ENCODE peak calls at places on chromosomes 13 and 19, in four cellular contexts. J is IMR-90, L is H9, X is mesendoderm. F is an unnamed sample.

GRCh38 chr19:49590971-49591730 is at the start of gene PRR12:
- DNase-seq in L (peak), X (peak), J (peak), F (no peak)

GRCh38 chr13:104837756-104838155 is 1697.7 kb downstream of the EFNB2 start:
- DNase-seq in X (no peak), L (no peak), J (no peak), F (no peak)

GRCh38 chr13:92530364-92530763 is 696.2 kb upstream of the GPC6 start:
- DNase-seq in X (no peak), L (no peak), J (peak), F (no peak)

GRCh38 chr13:72782717-72783116 is 784 bp downstream of the PIBF1 start:
- DNase-seq in J (peak), X (peak), L (no peak), F (no peak)

GRCh38 chr19:43731854-43732253 is 16.0 kb downstream of the IRGC start:
- DNase-seq in X (no peak), L (no peak), J (peak), F (no peak)

GRCh38 chr19:30066781-30067759 is 125.0 kb downstream of the URI1 start:
- DNase-seq in L (peak), J (no peak), X (no peak), F (no peak)

GRCh38 chr13:23979361-23980159 is 82.3 kb upstream of the C1QTNF9B start:
- DNase-seq in X (peak), J (peak), L (peak), F (peak)

GRCh38 chr19:18984251-18984650 is 43.2 kb upstream of the HOMER3 start:
- DNase-seq in J (no peak), L (no peak), X (no peak), F (no peak)

GRCh38 chr13:44844786-44845185 is 144.5 kb downstream of the NUFIP1 start:
- DNase-seq in X (no peak), L (no peak), J (no peak), F (no peak)

GRCh38 chr13:19158006-19158405 is 23.6 kb downstream of the TUBA3C start:
- DNase-seq in J (no peak), L (no peak), X (no peak), F (no peak)

GRCh38 chr13:33472446-33472845 is 186.9 kb upstream of the STARD13 start:
- DNase-seq in J (no peak), X (no peak), L (no peak), F (no peak)

GRCh38 chr19:3550947-3551807 is 6.2 kb downstream of the MFSD12 start:
- DNase-seq in J (no peak), L (no peak), X (no peak), F (no peak)

GRCh38 chr13:44259045-44260042 is 114.3 kb upstream of the SERP2 start:
- DNase-seq in J (peak), X (no peak), L (no peak), F (no peak)

GRCh38 chr13:73077867-73078266 is 19.1 kb downstream of the KLF5 start:
- DNase-seq in X (no peak), L (no peak), J (no peak), F (no peak)

GRCh38 chr13:43006893-43007631 is 15.0 kb upstream of the EPSTI1 start:
- DNase-seq in X (peak), L (no peak), J (peak), F (no peak)

GRCh38 chr19:45863840-45864628 is at the start of gene FOXA3:
- DNase-seq in L (peak), J (peak), X (peak), F (peak)

GRCh38 chr13:75318138-75318833 is 163.7 kb downstream of the TBC1D4 start:
- DNase-seq in J (no peak), X (no peak), L (no peak), F (no peak)

GRCh38 chr19:32874605-32875004 is 5.0 kb upstream of the SLC7A9 start:
- DNase-seq in J (no peak), L (no peak), X (no peak), F (peak)

GRCh38 chr13:85725433-85725832 is 73.8 kb downstream of the SLITRK6 start:
- DNase-seq in X (no peak), L (no peak), J (no peak), F (no peak)

GRCh38 chr19:55080915-55081772 is 5.5 kb downstream of the EPS8L1 start:
- DNase-seq in J (peak), X (peak), L (peak), F (peak)

DNA sequence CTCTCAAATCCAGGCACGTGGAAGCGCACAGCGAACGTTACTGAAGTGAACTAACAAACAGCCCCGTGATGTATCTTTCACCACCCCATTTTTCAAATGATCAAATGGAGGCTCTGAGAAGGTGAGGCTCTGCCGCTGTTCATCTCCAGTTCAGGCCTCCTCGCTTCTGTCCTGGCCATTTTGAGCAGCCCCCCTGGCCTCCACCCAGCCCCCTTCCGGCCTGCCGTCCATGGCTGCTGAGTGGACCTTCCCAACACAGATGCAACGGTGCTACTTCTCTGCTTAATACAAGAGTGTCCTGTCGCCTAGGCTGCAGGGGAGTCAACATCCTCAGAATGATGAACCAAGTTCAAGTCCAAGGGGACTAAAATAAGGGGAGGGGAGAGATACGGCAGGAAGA is 9.7 kb downstream of the SYDE1 start:
- DNase-seq in J (no peak), L (no peak), X (no peak), F (no peak)
- H4K8ac ChIP-seq in J (no peak), L (no peak), X (no peak), F (no peak)

GRCh38 chr19:1962674-1963073 is 21.7 kb downstream of the CSNK1G2 start:
- DNase-seq in J (no peak), L (no peak), X (no peak), F (no peak)
- H4K5ac ChIP-seq in J (no peak), L (no peak), X (no peak), F (no peak)

GRCh38 chr19:47158879-47159509 is 28.4 kb downstream of the SAE1 start:
- DNase-seq in J (peak), X (no peak), L (no peak), F (no peak)
- H3K4me2 ChIP-seq in J (no peak), X (no peak), L (no peak), F (no peak)

DNA sequence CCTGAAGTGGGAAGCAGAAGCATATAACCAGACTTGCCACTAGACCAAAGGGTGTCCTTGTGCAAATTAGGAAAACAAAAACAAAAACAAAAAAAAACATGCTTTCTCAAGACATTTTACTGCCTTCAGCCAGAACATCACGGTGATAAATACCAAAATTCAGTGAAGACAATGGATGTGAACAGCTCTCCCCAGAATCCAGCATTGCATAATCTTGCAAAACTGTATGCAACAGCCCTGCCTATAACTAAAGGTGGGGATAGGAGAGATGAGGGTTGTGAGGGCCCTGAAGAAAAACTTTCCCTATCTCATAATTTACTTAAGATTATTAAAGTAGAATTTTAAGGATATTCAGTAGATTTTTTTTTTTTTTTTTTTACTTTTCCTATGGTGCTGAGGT is 24.9 kb upstream of the NDFIP2 start:
- DNase-seq in J (no peak), X (no peak), L (no peak), F (no peak)
- H4K8ac ChIP-seq in J (no peak), X (no peak), L (no peak), F (no peak)

F was measured in H1.